ENCODE peak calls at places on chromosome 16, in five cellular contexts. Y is lung; I is CD8-positive, alpha-beta T cell; S is effector memory CD4-positive, alpha-beta T cell; Q is neural progenitor cell. H is an unnamed sample.

GRCh38 chr16:23410176-23410575 is 42.8 kb downstream of the COG7 start:
- DNase-seq in Y (no peak), I (no peak), S (no peak), Q (no peak), H (no peak)

GRCh38 chr16:75931043-75931442 is 204.8 kb upstream of the CPHXL start:
- DNase-seq in Y (no peak), I (no peak), S (no peak), Q (no peak), H (no peak)

GRCh38 chr16:2033057-2033911 is 6.6 kb downstream of the NHERF2 start:
- DNase-seq in Y (no peak), I (no peak), S (no peak), Q (peak), H (peak)

GRCh38 chr16:57128787-57129389 is 36.5 kb downstream of the CPNE2 start:
- DNase-seq in Y (no peak), I (peak), S (peak), Q (no peak), H (peak)

GRCh38 chr16:57284206-57284951 is at the start of gene PLLP:
- DNase-seq in Y (no peak), I (no peak), S (peak), Q (peak), H (peak)

GRCh38 chr16:35184356-35184870 is 1725.0 kb downstream of the TP53TG3F start:
- DNase-seq in Y (no peak), I (no peak), S (no peak), Q (no peak), H (no peak)

GRCh38 chr16:4487955-4488481 is 11.8 kb downstream of the HMOX2 start:
- DNase-seq in Y (no peak), I (no peak), S (no peak), Q (no peak), H (no peak)

GRCh38 chr16:57608462-57609113 is 19.8 kb upstream of the ADGRG1 start:
- DNase-seq in Y (no peak), I (no peak), S (no peak), Q (no peak), H (no peak)

GRCh38 chr16:23726710-23727109 is 13.7 kb upstream of the ERN2 start:
- DNase-seq in Y (no peak), I (no peak), S (no peak), Q (no peak), H (no peak)

GRCh38 chr16:14562691-14563491 is 67.2 kb downstream of the PARN start:
- DNase-seq in Y (no peak), I (no peak), S (no peak), Q (peak), H (no peak)

GRCh38 chr16:4454618-4455017 is 19.8 kb downstream of the NMRAL1 start:
- DNase-seq in Y (no peak), I (no peak), S (no peak), Q (peak), H (no peak)

GRCh38 chr16:69049146-69049545 is 56.3 kb upstream of the HAS3 start:
- DNase-seq in Y (no peak), I (no peak), S (no peak), Q (no peak), H (no peak)

GRCh38 chr16:87201052-87201451 is 116.1 kb downstream of the C16orf95 start:
- DNase-seq in Y (peak), I (no peak), S (no peak), Q (no peak), H (no peak)

GRCh38 chr16:74492976-74493375 is 71.7 kb upstream of the CLEC18B start:
- DNase-seq in Y (no peak), I (no peak), S (no peak), Q (no peak), H (no peak)

GRCh38 chr16:30706046-30706445 is 7.1 kb downstream of the SRCAP start:
- DNase-seq in Y (no peak), I (no peak), S (no peak), Q (no peak), H (no peak)

GRCh38 chr16:86252596-86252995 is 257.7 kb upstream of the FOXF1 start:
- DNase-seq in Y (no peak), I (no peak), S (no peak), Q (peak), H (no peak)

GRCh38 chr16:57341441-57342303 is 16.9 kb upstream of the CCL22 start:
- DNase-seq in Y (peak), I (no peak), S (no peak), Q (no peak), H (no peak)

GRCh38 chr16:15643453-15644305 is 725 bp upstream of the MARF1 start:
- DNase-seq in Y (no peak), I (no peak), S (no peak), Q (no peak), H (no peak)

GRCh38 chr16:49672753-49673152 is 183.2 kb downstream of the ZNF423 start:
- DNase-seq in Y (no peak), I (no peak), S (no peak), Q (no peak), H (no peak)

GRCh38 chr16:71778780-71779179 is 29.9 kb downstream of the AP1G1 start:
- DNase-seq in Y (no peak), I (no peak), S (no peak), Q (no peak), H (no peak)

GRCh38 chr16:71781741-71782140 is 26.9 kb downstream of the AP1G1 start:
- DNase-seq in Y (no peak), I (no peak), S (no peak), Q (no peak), H (no peak)

GRCh38 chr16:71784093-71784492 is 24.5 kb downstream of the AP1G1 start:
- DNase-seq in Y (no peak), I (no peak), S (no peak), Q (no peak), H (no peak)

GRCh38 chr16:71777329-71777728 is 31.3 kb downstream of the AP1G1 start:
- DNase-seq in Y (no peak), I (no peak), S (no peak), Q (no peak), H (no peak)

GRCh38 chr16:71780521-71781089 is 28.0 kb downstream of the AP1G1 start:
- DNase-seq in Y (no peak), I (no peak), S (no peak), Q (no peak), H (no peak)
- H3K27ac ChIP-seq in Y (no peak), I (no peak), S (no peak), Q (no peak), H (no peak)

GRCh38 chr16:29025218-29025617 is 40.4 kb downstream of the LAT start:
- DNase-seq in Y (no peak), I (no peak), S (no peak), Q (no peak), H (peak)

GRCh38 chr16:29028457-29029167 is 43.8 kb downstream of the LAT start:
- DNase-seq in Y (no peak), I (no peak), S (no peak), Q (no peak), H (no peak)

GRCh38 chr16:29030086-29030840 is 45.4 kb downstream of the LAT start:
- DNase-seq in Y (no peak), I (no peak), S (no peak), Q (no peak), H (peak)

GRCh38 chr16:29025735-29026134 is 40.9 kb downstream of the LAT start:
- DNase-seq in Y (no peak), I (no peak), S (no peak), Q (no peak), H (peak)

GRCh38 chr16:29029168-29029994 is 44.5 kb downstream of the LAT start:
- DNase-seq in Y (no peak), I (peak), S (no peak), Q (peak), H (peak)
- H3K27ac ChIP-seq in Y (no peak), I (no peak), S (no peak), Q (no peak), H (no peak)

GRCh38 chr16:78930561-78930960 is 670.0 kb downstream of the MAF start:
- DNase-seq in Y (no peak), I (no peak), S (no peak), Q (no peak), H (no peak)

GRCh38 chr16:78932395-78932794 is 668.1 kb downstream of the MAF start:
- DNase-seq in Y (no peak), I (no peak), S (no peak), Q (no peak), H (no peak)

GRCh38 chr16:78931267-78932060 is 669.1 kb downstream of the MAF start:
- DNase-seq in Y (no peak), I (no peak), S (no peak), Q (no peak), H (no peak)

GRCh38 chr16:78926723-78927200 is 673.8 kb downstream of the MAF start:
- DNase-seq in Y (no peak), I (no peak), S (no peak), Q (no peak), H (no peak)

DNA sequence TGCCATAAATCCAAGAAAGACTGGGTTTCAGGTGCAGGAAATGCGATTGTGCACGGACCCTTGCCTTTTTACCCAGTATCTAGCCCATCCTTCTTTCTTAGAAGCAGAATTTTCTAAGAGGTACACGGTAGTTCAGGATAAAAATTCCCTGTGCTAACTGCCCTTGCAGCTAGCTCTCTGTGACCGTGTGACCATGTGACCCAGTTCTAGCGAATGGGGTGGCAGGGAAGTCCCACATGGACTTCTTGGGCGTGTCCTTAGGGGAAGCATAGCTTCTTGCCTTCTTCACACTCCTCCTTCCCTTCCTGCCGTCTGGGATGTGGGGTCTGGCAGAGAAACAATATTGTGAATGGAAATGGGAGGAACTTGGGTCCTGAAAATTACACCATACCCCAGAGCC is 670.7 kb downstream of the MAF start:
- DNase-seq in Y (no peak), I (no peak), S (no peak), Q (no peak), H (no peak)
- H3K27ac ChIP-seq in Y (no peak), I (no peak), S (no peak), Q (no peak), H (no peak)

GRCh38 chr16:53041196-53041977 is 11.3 kb downstream of the CHD9NB start:
- DNase-seq in Y (no peak), I (no peak), S (no peak), Q (peak), H (no peak)

GRCh38 chr16:53042235-53042645 is 10.5 kb downstream of the CHD9NB start:
- DNase-seq in Y (no peak), I (no peak), S (no peak), Q (no peak), H (no peak)

GRCh38 chr16:53043462-53043861 is 9.2 kb downstream of the CHD9NB start:
- DNase-seq in Y (no peak), I (no peak), S (no peak), Q (peak), H (no peak)

GRCh38 chr16:53043986-53044571 is 8.6 kb downstream of the CHD9NB start:
- DNase-seq in Y (no peak), I (no peak), S (no peak), Q (peak), H (no peak)

DNA sequence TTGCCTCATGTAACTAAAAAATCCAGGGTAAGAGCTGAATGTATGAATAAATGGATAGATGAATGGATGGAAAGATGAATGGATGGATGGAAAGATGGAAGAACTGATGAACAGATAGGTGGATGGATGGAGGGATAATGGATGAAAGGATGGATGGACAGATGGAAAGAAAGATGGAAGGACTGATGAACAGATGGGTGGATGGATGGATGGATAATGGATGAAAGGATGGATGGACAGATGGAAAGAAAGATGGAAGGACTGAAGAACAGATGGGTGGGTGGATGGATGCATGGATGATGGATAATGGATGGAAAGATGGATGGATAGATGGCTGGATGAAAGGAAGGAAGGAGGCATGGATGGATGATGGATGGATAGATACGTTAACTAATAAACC is 11.9 kb downstream of the CHD9NB start:
- DNase-seq in Y (no peak), I (no peak), S (no peak), Q (no peak), H (no peak)
- H3K27ac ChIP-seq in Y (no peak), I (no peak), S (no peak), Q (peak), H (no peak)

GRCh38 chr16:22373662-22374310 is 633 bp downstream of the CDR2 start:
- DNase-seq in Y (peak), I (peak), S (peak), Q (peak), H (peak)

GRCh38 chr16:22374311-22375116 is at the start of gene CDR2:
- DNase-seq in Y (peak), I (peak), S (peak), Q (peak), H (peak)

GRCh38 chr16:22370038-22370541 is 4.3 kb downstream of the CDR2 start:
- DNase-seq in Y (no peak), I (no peak), S (no peak), Q (no peak), H (no peak)

GRCh38 chr16:22375117-22375962 is 921 bp upstream of the CDR2 start:
- DNase-seq in Y (no peak), I (no peak), S (no peak), Q (peak), H (no peak)

GRCh38 chr16:22372882-22373661 is 1.3 kb downstream of the CDR2 start:
- DNase-seq in Y (no peak), I (no peak), S (no peak), Q (peak), H (no peak)
- H3K27ac ChIP-seq in Y (no peak), I (peak), S (peak), Q (no peak), H (peak)

DNA sequence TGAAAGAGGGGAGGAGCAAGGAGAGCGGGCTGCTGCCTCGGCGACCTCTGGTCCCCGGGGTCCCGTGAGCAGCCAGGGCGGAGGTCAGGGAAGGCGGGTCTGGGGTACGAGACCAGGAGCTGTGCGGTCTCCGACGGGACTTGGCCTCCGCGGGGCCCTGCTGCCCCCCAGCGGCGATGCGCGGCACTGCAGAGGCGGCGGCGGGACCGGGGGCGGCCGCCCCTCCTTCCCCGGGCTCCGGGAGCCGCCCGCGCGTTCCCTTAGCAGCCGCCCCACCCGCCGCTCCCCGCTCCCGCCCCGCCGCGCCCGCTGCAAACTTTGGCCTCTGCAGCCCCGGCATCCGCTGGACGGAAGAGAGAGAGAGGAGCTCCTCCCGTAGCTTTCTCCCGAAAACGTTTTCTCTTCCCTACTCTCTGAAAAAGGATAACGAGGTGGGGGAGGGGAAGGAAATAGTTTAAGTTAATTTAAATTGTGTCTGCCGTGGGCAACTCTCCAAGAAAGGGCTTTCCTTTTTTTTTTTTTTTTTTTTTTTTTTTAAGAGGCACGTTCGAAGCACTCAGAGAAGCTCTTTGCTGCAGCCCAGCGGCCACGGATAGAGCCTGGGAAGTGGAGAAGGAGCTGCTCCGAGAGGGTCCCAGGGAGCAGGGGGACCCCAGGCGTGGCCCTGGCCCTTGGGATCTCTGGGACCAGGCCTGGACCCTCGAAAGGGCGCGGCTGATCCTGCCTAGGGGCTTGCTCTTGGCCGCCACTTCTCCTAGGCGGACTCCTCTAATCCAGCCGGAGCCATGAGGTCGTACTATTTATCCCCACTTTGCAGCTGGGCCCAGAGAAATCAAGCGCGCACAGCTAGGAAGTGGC is 43.2 kb downstream of the C16orf82 start:
- DNase-seq in Y (peak), I (peak), S (peak), Q (peak), H (peak)
- H3K27ac ChIP-seq in Y (no peak), I (no peak), S (no peak), Q (no peak), H (no peak)